ENCODE peak calls at places on chromosome 14, in six cellular contexts. Z is HepG2, L is A549, U is GM12878, S is K562, K is endothelial cell of umbilical vein. M is an unnamed sample.

GRCh38 chr14:38662781-38663180 is 406.9 kb upstream of the CLEC14A start:
- DNase-seq in Z (no peak), K (no peak), U (no peak), L (no peak), S (no peak), M (no peak)

GRCh38 chr14:100904307-100905019 is 941 bp upstream of the RTL1 start:
- DNase-seq in L (peak; percentile 34), Z (no peak), K (no peak), S (peak; percentile 16), U (no peak), M (peak; percentile 15)

GRCh38 chr14:73258076-73258475 is 20.8 kb downstream of the PAPLN start:
- DNase-seq in S (no peak), L (no peak), K (no peak), U (no peak), Z (no peak), M (no peak)

GRCh38 chr14:97149775-97150174 is 352.6 kb downstream of the VRK1 start:
- DNase-seq in K (no peak), S (peak; percentile 8), Z (no peak), U (no peak), L (no peak), M (no peak)

GRCh38 chr14:39673141-39674133 is 241.2 kb upstream of the FBXO33 start:
- DNase-seq in L (no peak), K (no peak), S (no peak), Z (no peak), U (no peak), M (no peak)

GRCh38 chr14:81559385-81559784 is 25.7 kb upstream of the SEL1L start:
- DNase-seq in L (no peak), U (no peak), S (no peak), K (no peak), Z (no peak), M (no peak)

GRCh38 chr14:29805415-29806123 is 122.1 kb downstream of the PRKD1 start:
- DNase-seq in K (peak; percentile 65), U (no peak), L (peak; percentile 48), Z (no peak), S (peak; percentile 38), M (peak; percentile 11)

GRCh38 chr14:22918519-22918808 is 485 bp downstream of the RBM23 start:
- DNase-seq in S (no peak), K (no peak), L (no peak), Z (no peak), U (peak; percentile 17), M (no peak)

GRCh38 chr14:62743569-62743968 is 301.7 kb downstream of the KCNH5 start:
- DNase-seq in S (no peak), Z (no peak), U (no peak), L (no peak), K (no peak), M (no peak)

GRCh38 chr14:88281447-88281846 is 41.6 kb downstream of the KCNK10 start:
- DNase-seq in L (no peak), Z (no peak), S (no peak), U (no peak), K (no peak), M (no peak)

GRCh38 chr14:47675489-47676300 is at the start of gene MDGA2:
- DNase-seq in U (no peak), S (no peak), L (peak; percentile 27), Z (no peak), K (no peak), M (no peak)

GRCh38 chr14:105465209-105466031 is 9.2 kb upstream of the CRIP2 start:
- DNase-seq in U (no peak), K (no peak), L (no peak), S (no peak), Z (no peak), M (no peak)

GRCh38 chr14:97709552-97709951 is 912.4 kb downstream of the VRK1 start:
- DNase-seq in U (no peak), S (no peak), L (no peak), Z (no peak), K (no peak), M (no peak)

GRCh38 chr14:53247596-53248370 is 94.7 kb upstream of the DDHD1 start:
- DNase-seq in S (no peak), L (no peak), K (no peak), U (no peak), Z (no peak), M (no peak)

GRCh38 chr14:61524211-61524806 is 171.0 kb upstream of the HIF1A start:
- DNase-seq in K (peak; percentile 87), Z (peak; percentile 84), U (no peak), S (peak; percentile 32), L (peak; percentile 77), M (no peak)

GRCh38 chr14:102760485-102761193 is 16.6 kb upstream of the TRAF3 start:
- DNase-seq in S (no peak), L (no peak), U (no peak), K (no peak), Z (no peak), M (no peak)

GRCh38 chr14:102761206-102761605 is 16.0 kb upstream of the TRAF3 start:
- DNase-seq in U (no peak), S (no peak), L (no peak), K (no peak), Z (no peak), M (no peak)

GRCh38 chr14:102769049-102769327 is 8.3 kb upstream of the TRAF3 start:
- DNase-seq in S (no peak), K (no peak), U (no peak), L (no peak), Z (no peak), M (no peak)

GRCh38 chr14:102768223-102769048 is 8.8 kb upstream of the TRAF3 start:
- DNase-seq in Z (no peak), L (no peak), S (no peak), U (peak; percentile 86), K (no peak), M (peak; percentile 93)

DNA sequence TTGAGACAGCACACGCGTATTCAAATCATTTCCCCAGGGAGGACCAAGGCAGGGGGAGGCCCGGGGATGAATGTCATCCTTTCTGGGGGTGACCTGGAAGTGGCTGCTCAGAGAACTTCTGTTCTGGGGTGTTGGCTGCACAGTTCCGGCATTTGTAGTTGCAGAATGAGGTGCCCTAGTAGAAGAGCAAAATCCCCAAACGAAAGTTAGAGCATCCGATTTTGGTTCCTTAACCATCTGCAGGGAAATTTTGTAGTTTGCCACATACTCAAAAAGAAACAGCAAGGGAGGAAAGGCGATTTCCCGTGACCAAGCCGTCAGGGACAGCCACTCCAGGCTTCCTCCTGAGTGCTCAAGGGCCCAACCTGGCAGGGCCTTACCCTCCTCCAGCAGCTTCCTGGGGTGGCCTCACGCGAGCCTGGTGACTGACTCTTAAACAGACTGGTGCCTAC is 13.0 kb upstream of the TRAF3 start:
- DNase-seq in L (no peak), K (no peak), S (no peak), Z (no peak), U (peak; percentile 97), M (no peak)
- TF ChIP-seq MYC in L (no peak), K (no peak), S (no peak), Z (no peak), U (no peak), M (no peak)

GRCh38 chr14:83826838-83827237 is 1703.1 kb upstream of the FLRT2 start:
- DNase-seq in K (no peak), L (peak; percentile 6), Z (no peak), U (no peak), S (no peak), M (no peak)
- TF ChIP-seq CTCF in K (no peak), L (no peak), Z (no peak), U (no peak), S (no peak), M (no peak)

GRCh38 chr14:33679025-33679424 is 271.8 kb downstream of the EGLN3 start:
- DNase-seq in U (no peak), K (no peak), S (no peak), L (no peak), Z (no peak), M (no peak)

GRCh38 chr14:33675415-33676130 is 275.3 kb downstream of the EGLN3 start:
- DNase-seq in Z (no peak), L (no peak), S (no peak), K (no peak), U (no peak), M (no peak)

GRCh38 chr14:33678012-33678411 is 272.9 kb downstream of the EGLN3 start:
- DNase-seq in S (no peak), U (no peak), L (no peak), Z (no peak), K (no peak), M (no peak)

GRCh38 chr14:33674716-33675115 is 276.2 kb downstream of the EGLN3 start:
- DNase-seq in Z (no peak), S (no peak), L (no peak), U (no peak), K (no peak), M (no peak)

DNA sequence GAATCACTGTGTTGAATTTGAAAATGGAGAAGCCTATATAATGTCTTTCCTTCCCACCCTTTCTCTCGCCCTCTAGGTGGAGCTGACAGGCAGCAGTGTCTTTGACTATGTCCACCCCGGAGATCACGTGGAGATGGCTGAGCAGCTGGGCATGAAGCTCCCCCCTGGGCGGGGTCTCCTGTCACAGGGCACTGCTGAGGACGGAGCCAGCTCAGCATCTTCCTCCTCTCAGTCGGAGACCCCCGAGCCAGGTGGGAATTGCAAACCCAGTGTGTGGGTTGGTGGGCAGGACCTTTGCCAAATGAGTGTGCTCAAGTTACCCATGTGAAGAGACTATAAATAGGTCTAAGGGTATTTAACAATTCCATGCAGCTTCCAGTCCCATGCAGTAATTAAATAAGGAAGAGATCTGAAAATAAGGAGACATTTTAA is 274.7 kb downstream of the EGLN3 start:
- DNase-seq in Z (peak; percentile 60), U (no peak), K (peak; percentile 26), S (peak; percentile 47), L (peak; percentile 37), M (peak; percentile 15)
- H3K4me3 ChIP-seq in Z (no peak overlapping the region), U (no peak overlapping the region), K (no peak overlapping the region), S (no peak overlapping the region), L (no peak overlapping the region), M (no peak overlapping the region)

DNA sequence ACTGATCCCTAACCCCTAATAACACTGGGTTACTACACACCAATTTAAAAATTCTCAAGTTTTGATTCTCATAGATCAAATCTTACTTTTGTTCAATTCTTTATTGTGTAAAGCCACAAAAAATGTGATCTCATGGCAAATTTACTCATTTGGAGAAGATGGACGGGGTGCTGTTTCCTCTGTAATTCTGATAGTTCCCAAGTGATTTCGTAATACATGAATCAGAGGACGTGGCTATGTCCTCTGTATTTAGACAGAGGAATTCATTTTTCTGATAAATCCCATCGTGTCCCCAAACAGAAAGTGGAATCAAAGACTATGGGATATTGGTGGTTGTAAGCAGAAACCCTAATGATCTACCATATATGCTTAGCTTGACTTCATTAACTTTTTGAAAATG is 76.6 kb upstream of the GNG2 start:
- DNase-seq in S (no peak), Z (no peak), U (no peak), L (no peak), K (no peak), M (peak; percentile 27)
- TF ChIP-seq MYC in S (no peak), Z (no peak), U (no peak), L (no peak), K (no peak), M (no peak)

M was measured in NB4.